ENCODE peak calls at places on chromosomes 16 and 17, in five cellular contexts. I is NCI-H1105 treated with DMSO at 0.1 percent for 48 hours; X is T-helper 1 cell; Z is naive thymus-derived CD8-positive, alpha-beta T cell; J is tibial artery. K is an unnamed sample.

GRCh38 chr17:55825213-55825612 is 74.4 kb downstream of the PCTP start:
- DNase-seq in Z (no peak), I (no peak), J (no peak), X (no peak), K (no peak)

GRCh38 chr17:48192321-48192731 is 84.8 kb downstream of the SNX11 start:
- DNase-seq in X (no peak), Z (no peak), J (no peak), I (no peak), K (no peak)

GRCh38 chr16:75580-76501 is 2.2 kb upstream of the MPG start:
- DNase-seq in X (no peak), I (no peak), J (peak), Z (no peak), K (no peak)

GRCh38 chr16:29736112-29736511 is 9.7 kb downstream of the C16orf54 start:
- DNase-seq in J (no peak), Z (no peak), I (no peak), X (no peak), K (no peak)

GRCh38 chr16:29993191-29993902 is 2.1 kb downstream of the HIRIP3 start:
- DNase-seq in J (no peak), Z (no peak), X (no peak), I (no peak), K (no peak)

GRCh38 chr16:83946781-83947566 is 6.1 kb upstream of the OSGIN1 start:
- DNase-seq in X (no peak), J (no peak), I (no peak), Z (no peak), K (no peak)

GRCh38 chr17:45241315-45242011 is 19.8 kb downstream of the FMNL1 start:
- DNase-seq in X (no peak), Z (no peak), I (peak), J (no peak), K (no peak)

GRCh38 chr16:86212706-86213426 is 297.5 kb upstream of the FOXF1 start:
- DNase-seq in I (no peak), Z (no peak), X (no peak), J (no peak), K (no peak)

GRCh38 chr17:12599185-12599920 is 66.3 kb upstream of the MYOCD start:
- DNase-seq in X (no peak), I (no peak), Z (no peak), J (no peak), K (no peak)

GRCh38 chr17:49776864-49777263 is 11.6 kb upstream of the KAT7 start:
- DNase-seq in X (no peak), I (no peak), J (peak), Z (no peak), K (no peak)

GRCh38 chr16:66662445-66663194 is 33.9 kb downstream of the CMTM4 start:
- DNase-seq in I (no peak), J (no peak), Z (no peak), X (no peak), K (no peak)

GRCh38 chr16:10868089-10868488 is 8.9 kb upstream of the CIITA start:
- DNase-seq in Z (no peak), J (no peak), X (no peak), I (no peak), K (no peak)

GRCh38 chr16:80806957-80807356 is 2.6 kb upstream of the CDYL2 start:
- DNase-seq in I (no peak), Z (no peak), X (peak), J (no peak), K (no peak)

GRCh38 chr16:62021295-62021694 is 14.9 kb downstream of the CDH8 start:
- DNase-seq in X (no peak), J (no peak), Z (no peak), I (no peak), K (no peak)

GRCh38 chr16:85293899-85294642 is 181.8 kb upstream of the CIBAR2 start:
- DNase-seq in X (no peak), J (no peak), I (peak), Z (no peak), K (no peak)

GRCh38 chr16:69465083-69465721 is 40.8 kb downstream of the CYB5B start:
- DNase-seq in J (no peak), X (peak), Z (no peak), I (no peak), K (no peak)

GRCh38 chr17:31674717-31675349 is 184.2 kb downstream of the COPRS start:
- DNase-seq in J (no peak), I (no peak), Z (no peak), X (no peak), K (no peak)

GRCh38 chr16:82936941-82937551 is 310.3 kb downstream of the CDH13 start:
- DNase-seq in I (no peak), Z (no peak), J (no peak), X (no peak), K (no peak)

GRCh38 chr16:4613636-4614570 is 785 bp downstream of the UBALD1 start:
- DNase-seq in Z (peak), I (no peak), X (peak), J (peak), K (peak)

GRCh38 chr17:64622931-64623654 is 39.0 kb downstream of the SMURF2 start:
- DNase-seq in I (no peak), J (no peak), X (no peak), Z (no peak), K (no peak)

GRCh38 chr17:40538019-40538935 is 27.0 kb downstream of the CCR7 start:
- DNase-seq in J (peak), X (no peak), I (no peak), Z (no peak), K (no peak)

GRCh38 chr16:89155184-89155679 is 16.3 kb upstream of the CDH15 start:
- DNase-seq in J (peak), X (no peak), Z (no peak), I (no peak), K (no peak)

GRCh38 chr16:26111900-26112299 is 420.1 kb downstream of the HS3ST4 start:
- DNase-seq in X (no peak), J (no peak), Z (no peak), I (no peak), K (no peak)

GRCh38 chr16:5502467-5502869 is 404.9 kb upstream of the EEF2KMT start:
- DNase-seq in J (no peak), X (no peak), Z (no peak), I (no peak), K (no peak)

GRCh38 chr16:526181-527014 is 1.1 kb upstream of the CAPN15 start:
- DNase-seq in Z (no peak), J (peak), I (peak), X (no peak), K (peak)

GRCh38 chr16:54519161-54519685 is 232.6 kb upstream of the IRX3 start:
- DNase-seq in Z (no peak), I (no peak), X (no peak), J (no peak), K (no peak)

GRCh38 chr17:15262291-15263205 is 2.6 kb downstream of the PMP22 start:
- DNase-seq in I (peak), J (peak), Z (no peak), X (no peak), K (peak)

GRCh38 chr16:88066680-88067529 is 115.7 kb downstream of the BANP start:
- DNase-seq in X (no peak), I (no peak), J (no peak), Z (no peak), K (no peak)

GRCh38 chr16:67547423-67548264 is 14.7 kb upstream of the CTCF start:
- DNase-seq in J (no peak), Z (peak), I (no peak), X (peak), K (peak)

GRCh38 chr17:81794509-81794908 is 9.4 kb upstream of the GCGR start:
- DNase-seq in J (no peak), Z (no peak), I (no peak), X (no peak), K (no peak)

GRCh38 chr17:8226536-8227237 is 16.3 kb upstream of the AURKB start:
- DNase-seq in Z (no peak), X (peak), I (peak), J (peak), K (no peak)

GRCh38 chr16:578870-579405 is 9.2 kb downstream of the PIGQ start:
- DNase-seq in I (no peak), X (peak), Z (peak), J (peak), K (peak)

GRCh38 chr17:69802045-69802740 is 272.8 kb upstream of the KCNJ16 start:
- DNase-seq in J (no peak), Z (no peak), X (no peak), I (no peak), K (no peak)

GRCh38 chr17:55570360-55570759 is 59.1 kb upstream of the SMIM36 start:
- DNase-seq in J (no peak), Z (no peak), X (no peak), I (no peak), K (no peak)

GRCh38 chr17:50495918-50496317 is 12.3 kb upstream of the MYCBPAP start:
- DNase-seq in I (no peak), Z (no peak), J (no peak), X (no peak), K (no peak)

GRCh38 chr16:12758670-12759558 is 44.8 kb downstream of the CPPED1 start:
- DNase-seq in Z (no peak), X (no peak), I (no peak), J (no peak), K (no peak)

GRCh38 chr16:30895592-30896202 is 717 bp upstream of the CTF1 start:
- DNase-seq in I (no peak), X (no peak), J (no peak), Z (peak), K (no peak)

GRCh38 chr16:69936751-69937211 is 14.4 kb upstream of the CLEC18A start:
- DNase-seq in X (no peak), J (peak), Z (no peak), I (no peak), K (no peak)

K was measured in naive thymus-derived CD4-positive, alpha-beta T cell.